ENCODE peak calls at places on chromosomes 11 and 22, in five cellular contexts. N is tibial nerve, X is prostate gland, D is A549, K is heart left ventricle. P is an unnamed sample. For H3K4me1, the result is how much of the 10 kb centered on the place peaks cover.

GRCh38 chr11:724733-725386 is 18.8 kb downstream of the EPS8L2 start:
- DNase-seq in N (no peak), X (no peak), D (no peak), K (no peak), P (no peak)

GRCh38 chr22:23071163-23072034 is 1.1 kb downstream of the GNAZ start:
- DNase-seq in N (no peak), X (no peak), D (no peak), K (no peak), P (no peak)

GRCh38 chr11:128297111-128297651 is 290.2 kb downstream of the ETS1 start:
- DNase-seq in N (no peak), X (no peak), D (no peak), K (no peak), P (no peak)

GRCh38 chr22:36471341-36471821 is 10.1 kb downstream of the TXN2 start:
- DNase-seq in N (no peak), X (no peak), D (no peak), K (no peak), P (no peak)

GRCh38 chr11:120272303-120272702 is 32.4 kb downstream of the POU2F3 start:
- DNase-seq in N (no peak), X (no peak), D (no peak), K (no peak), P (no peak)

GRCh38 chr11:114061053-114062049 is 1.8 kb downstream of the ZBTB16 start:
- DNase-seq in N (no peak), X (no peak), D (no peak), K (no peak), P (no peak)

GRCh38 chr11:13984616-13985474 is 22.3 kb downstream of the SPON1 start:
- DNase-seq in N (no peak), X (no peak), D (no peak), K (no peak), P (no peak)

GRCh38 chr22:35893698-35894097 is 134.9 kb downstream of the RBFOX2 start:
- DNase-seq in N (no peak), X (no peak), D (no peak), K (peak), P (no peak)

GRCh38 chr11:57311109-57311936 is 13.4 kb downstream of the TNKS1BP1 start:
- DNase-seq in N (peak), X (peak), D (peak), K (peak), P (peak)

GRCh38 chr11:2746401-2747230 is 46.8 kb upstream of the KCNQ1OT1 start:
- DNase-seq in N (no peak), X (no peak), D (no peak), K (no peak), P (no peak)

GRCh38 chr22:42432020-42432596 is at the start of gene NFAM1:
- DNase-seq in N (no peak), X (no peak), D (no peak), K (peak), P (no peak)

GRCh38 chr11:110345756-110346155 is 49.3 kb upstream of the RDX start:
- DNase-seq in N (no peak), X (no peak), D (no peak), K (no peak), P (no peak)

GRCh38 chr11:3959015-3959917 is 103.8 kb downstream of the STIM1 start:
- DNase-seq in N (no peak), X (no peak), D (peak), K (no peak), P (no peak)

GRCh38 chr11:116611998-116612620 is 160.7 kb downstream of the BUD13 start:
- DNase-seq in N (no peak), X (no peak), D (no peak), K (no peak), P (no peak)

GRCh38 chr22:35409783-35410662 is 10.1 kb downstream of the MCM5 start:
- DNase-seq in N (no peak), X (no peak), D (no peak), K (peak), P (no peak)

GRCh38 chr11:62902932-62903331 is 18.2 kb downstream of the CHRM1 start:
- DNase-seq in N (no peak), X (no peak), D (no peak), K (no peak), P (no peak)

GRCh38 chr11:82494988-82495432 is 238.7 kb downstream of the FAM181B start:
- DNase-seq in N (no peak), X (no peak), D (no peak), K (no peak), P (no peak)

GRCh38 chr22:26068571-26068970 is 100.7 kb upstream of the SEZ6L start:
- DNase-seq in N (no peak), X (no peak), D (no peak), K (no peak), P (no peak)

GRCh38 chr22:49976439-49977175 is 16.0 kb downstream of the PIM3 start:
- DNase-seq in N (no peak), X (no peak), D (no peak), K (no peak), P (no peak)

GRCh38 chr11:68122936-68123539 is 1.9 kb upstream of the CHKA start:
- DNase-seq in N (no peak), X (no peak), D (no peak), K (no peak), P (no peak)

GRCh38 chr22:38069372-38070249 is 12.4 kb downstream of the PICK1 start:
- DNase-seq in N (peak), X (peak), D (no peak), K (peak), P (no peak)

GRCh38 chr11:76698321-76699043 is 27.9 kb upstream of the LRRC32 start:
- DNase-seq in N (no peak), X (no peak), D (no peak), K (no peak), P (no peak)

GRCh38 chr22:27786253-27786898 is 15.2 kb downstream of the MN1 start:
- DNase-seq in N (no peak), X (no peak), D (no peak), K (no peak), P (no peak)

GRCh38 chr11:70734379-70734778 is 336.1 kb downstream of the CTTN start:
- DNase-seq in N (no peak), X (no peak), D (no peak), K (no peak), P (no peak)

GRCh38 chr11:124944565-124944964 is 8.7 kb upstream of the HEPACAM start:
- DNase-seq in N (no peak), X (no peak), D (no peak), K (no peak), P (no peak)

GRCh38 chr11:127017482-127017881 is 16.9 kb upstream of the KIRREL3 start:
- DNase-seq in N (no peak), X (no peak), D (peak), K (no peak), P (no peak)

GRCh38 chr11:134047586-134047999 is 21.3 kb upstream of the JAM3 start:
- DNase-seq in N (peak), X (no peak), D (no peak), K (peak), P (no peak)

GRCh38 chr11:119696378-119697157 is 32.4 kb downstream of the NECTIN1 start:
- DNase-seq in N (no peak), X (peak), D (no peak), K (no peak), P (no peak)

GRCh38 chr11:116309446-116309845 is 463.3 kb downstream of the BUD13 start:
- DNase-seq in N (no peak), X (no peak), D (no peak), K (no peak), P (no peak)

GRCh38 chr11:126153999-126154398 is 57.5 kb downstream of the RPUSD4 start:
- DNase-seq in N (no peak), X (no peak), D (no peak), K (no peak), P (no peak)

GRCh38 chr11:77233011-77233410 is 68.5 kb downstream of the GDPD4 start:
- DNase-seq in N (no peak), X (no peak), D (no peak), K (no peak), P (no peak)

GRCh38 chr11:12449961-12450715 is 72.8 kb downstream of the PARVA start:
- DNase-seq in N (no peak), X (no peak), D (no peak), K (no peak), P (no peak)

GRCh38 chr11:33444835-33445594 is 187.8 kb downstream of the HIPK3 start:
- DNase-seq in N (no peak), X (no peak), D (no peak), K (no peak), P (no peak)

GRCh38 chr22:16808744-16809143 is 16.5 kb downstream of the XKR3 start:
- DNase-seq in N (no peak), X (no peak), D (no peak), K (no peak), P (no peak)

GRCh38 chr11:42237701-42238235 is 778.3 kb upstream of the LRRC4C start:
- DNase-seq in N (no peak), X (no peak), D (no peak), K (no peak), P (no peak)

DNA sequence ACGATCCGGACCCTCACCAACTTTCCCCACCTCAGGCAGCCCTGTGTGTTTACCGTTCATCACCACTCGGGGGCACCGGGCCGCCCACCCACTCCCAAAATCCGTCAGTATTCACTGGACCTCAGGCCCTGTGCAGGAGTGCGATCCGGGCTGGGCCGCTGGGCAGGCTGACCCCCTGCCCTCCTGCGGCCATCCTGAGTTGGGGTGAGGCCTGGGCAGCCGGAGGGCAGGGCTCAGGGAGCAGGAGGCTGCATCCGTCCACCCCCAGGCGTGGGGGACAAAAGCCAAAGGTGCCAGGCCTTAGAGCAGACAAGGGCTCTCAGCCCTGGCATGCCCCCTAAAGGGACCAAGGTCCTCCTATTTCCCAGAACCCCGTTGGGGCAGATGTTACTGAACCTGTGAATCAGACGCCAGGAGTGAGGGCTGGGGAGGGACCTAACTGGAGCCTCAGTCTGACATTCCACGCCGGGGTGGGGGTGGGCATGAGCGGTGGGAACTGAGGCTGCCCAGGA is 16.8 kb upstream of the TMEM191C start:
- DNase-seq in N (peak), X (peak), D (no peak), K (no peak), P (no peak)
- TF ChIP-seq POLR2A in N (no peak), X (no peak), D (no peak), K (no peak), P (no peak)

DNA sequence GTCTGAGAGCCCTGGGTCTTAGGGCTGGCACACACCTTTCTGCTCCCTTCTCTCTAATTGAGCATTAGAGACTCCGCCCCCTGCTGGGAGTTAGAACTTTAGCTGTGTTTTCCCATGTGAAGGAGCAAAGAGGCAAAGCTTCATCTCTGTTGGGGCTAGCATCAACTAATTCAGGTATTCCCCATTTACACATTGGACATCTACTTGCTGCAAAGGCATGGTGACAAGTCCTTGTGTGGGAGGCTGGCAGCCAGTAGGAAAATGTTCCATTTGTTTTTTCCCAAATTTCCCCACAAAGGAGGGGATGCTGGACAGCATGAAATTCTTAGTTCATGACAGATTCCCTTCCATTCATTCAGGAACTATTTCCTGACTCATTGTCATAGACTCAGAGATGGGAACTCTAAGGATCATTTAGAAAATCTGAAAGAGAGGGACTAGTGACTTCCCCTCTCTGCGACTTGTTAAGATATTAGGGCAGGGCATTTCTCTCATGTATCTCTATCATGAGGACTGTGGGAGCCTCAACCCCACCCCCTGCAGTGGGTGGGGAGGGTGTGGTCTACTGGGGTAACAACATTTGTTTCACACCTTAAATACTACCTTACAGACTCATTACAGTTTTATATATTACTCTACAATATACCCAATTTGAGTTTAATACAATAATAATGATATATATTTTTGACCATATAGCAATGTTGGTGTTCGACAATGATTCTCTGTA is 3.7 kb downstream of the CD44 start:
- DNase-seq in N (no peak), X (no peak), D (no peak), K (no peak), P (no peak)
- TF ChIP-seq CTCF in N (no peak), X (no peak), D (no peak), K (no peak), P (no peak)

GRCh38 chr11:19812710-19813109 is 100.1 kb downstream of the NAV2 start:
- DNase-seq in N (no peak), X (no peak), D (no peak), K (no peak), P (no peak)
- H3K4me1 ChIP-seq in N (under half), X (under half), D (under half), K (under half), P (under half)

DNA sequence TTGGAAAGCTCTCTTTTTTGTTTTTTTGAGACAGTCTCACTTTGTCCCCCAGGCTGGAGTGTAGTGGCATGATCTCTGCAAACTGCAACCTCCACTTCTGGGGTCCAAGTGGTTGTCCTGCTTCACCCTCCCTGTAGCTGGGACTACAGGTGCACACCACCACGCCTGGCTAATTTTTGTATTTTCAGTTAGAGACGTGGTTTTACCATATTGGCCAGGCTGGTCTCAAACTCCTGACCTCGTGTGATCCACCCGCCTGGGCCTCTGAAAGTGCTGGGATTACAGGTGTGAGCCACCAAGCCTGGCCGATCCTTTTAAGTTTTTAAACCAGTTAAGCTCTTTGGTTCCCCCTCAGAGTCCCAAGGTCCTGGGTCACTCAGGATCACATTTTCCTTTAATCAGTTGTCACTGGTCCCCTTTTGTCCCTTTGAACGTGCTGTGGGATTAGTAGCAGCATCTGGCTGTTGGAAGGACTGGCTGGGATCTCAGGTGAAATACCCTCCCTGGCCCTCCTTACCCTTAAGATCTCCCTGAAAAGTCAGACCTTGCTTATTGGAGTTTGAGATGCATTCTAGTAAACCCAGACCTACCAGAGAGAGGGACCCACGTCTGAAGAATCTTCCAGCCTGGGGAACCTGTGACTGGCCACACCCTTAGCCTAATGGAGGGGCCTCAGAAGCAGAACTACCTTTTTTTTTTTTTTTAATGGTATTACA is 8.1 kb downstream of the MALAT1 start:
- DNase-seq in N (no peak), X (peak), D (no peak), K (peak), P (no peak)
- TF ChIP-seq POLR2A in N (no peak), X (peak), D (peak), K (peak), P (peak)